ENCODE peak calls at places on chromosomes 11 and 22, in five cellular contexts. P is kidney epithelial cell, K is epithelial cell of esophagus, Y is sigmoid colon, D is lung. A is an unnamed sample.
A peak's percentile ranks its signal among the peaks of the same experiment; 100 is the strongest.

GRCh38 chr11:83272627-83273026 is 13.5 kb downstream of the CCDC90B start:
- DNase-seq in P (peak; percentile 23), K (peak; percentile 34), Y (no peak), D (no peak), A (no peak)

GRCh38 chr11:12128191-12128841 is 17.9 kb downstream of the MICAL2 start:
- DNase-seq in P (no peak), K (no peak), Y (no peak), D (no peak), A (no peak)

GRCh38 chr11:86919557-86920210 is 35.5 kb downstream of the FZD4 start:
- DNase-seq in P (no peak), K (peak; percentile 71), Y (no peak), D (no peak), A (no peak)

GRCh38 chr22:31137721-31138120 is 2.6 kb downstream of the PLA2G3 start:
- DNase-seq in P (no peak), K (no peak), Y (no peak), D (no peak), A (no peak)

GRCh38 chr11:22792497-22792896 is 37.1 kb downstream of the SVIP start:
- DNase-seq in P (peak; percentile 34), K (peak; percentile 71), Y (no peak), D (no peak), A (no peak)

GRCh38 chr11:103601230-103601846 is 435.1 kb upstream of the DDI1 start:
- DNase-seq in P (no peak), K (peak; percentile 68), Y (no peak), D (no peak), A (peak; percentile 41)

GRCh38 chr11:41779401-41779960 is 320.0 kb upstream of the LRRC4C start:
- DNase-seq in P (no peak), K (no peak), Y (no peak), D (no peak), A (no peak)

GRCh38 chr22:37796079-37796478 is 11.7 kb upstream of the GCAT start:
- DNase-seq in P (no peak), K (no peak), Y (no peak), D (no peak), A (no peak)

GRCh38 chr11:70546179-70546940 is 148.0 kb downstream of the CTTN start:
- DNase-seq in P (no peak), K (no peak), Y (no peak), D (no peak), A (no peak)

GRCh38 chr11:46417711-46418110 is 26.1 kb upstream of the CHRM4 start:
- DNase-seq in P (no peak), K (no peak), Y (no peak), D (no peak), A (no peak)

GRCh38 chr22:26724414-26724813 is 67.0 kb downstream of the MIAT start:
- DNase-seq in P (no peak), K (no peak), Y (no peak), D (no peak), A (no peak)

GRCh38 chr11:17036666-17037658 is 22.7 kb upstream of the PLEKHA7 start:
- DNase-seq in P (no peak), K (peak; percentile 10), Y (no peak), D (no peak), A (no peak)

GRCh38 chr22:46001426-46002106 is 24.6 kb upstream of the WNT7B start:
- DNase-seq in P (no peak), K (no peak), Y (peak; percentile 65), D (no peak), A (no peak)

GRCh38 chr11:850777-851762 is 8.4 kb downstream of the TSPAN4 start:
- DNase-seq in P (no peak), K (no peak), Y (no peak), D (no peak), A (no peak)

GRCh38 chr11:847876-848275 is 5.2 kb downstream of the TSPAN4 start:
- DNase-seq in P (no peak), K (no peak), Y (no peak), D (no peak), A (no peak)

GRCh38 chr11:848380-848931 is 5.8 kb downstream of the TSPAN4 start:
- DNase-seq in P (no peak), K (peak; percentile 31), Y (no peak), D (no peak), A (no peak)

GRCh38 chr11:849951-850776 is 7.5 kb downstream of the TSPAN4 start:
- DNase-seq in P (no peak), K (no peak), Y (no peak), D (no peak), A (no peak)

DNA sequence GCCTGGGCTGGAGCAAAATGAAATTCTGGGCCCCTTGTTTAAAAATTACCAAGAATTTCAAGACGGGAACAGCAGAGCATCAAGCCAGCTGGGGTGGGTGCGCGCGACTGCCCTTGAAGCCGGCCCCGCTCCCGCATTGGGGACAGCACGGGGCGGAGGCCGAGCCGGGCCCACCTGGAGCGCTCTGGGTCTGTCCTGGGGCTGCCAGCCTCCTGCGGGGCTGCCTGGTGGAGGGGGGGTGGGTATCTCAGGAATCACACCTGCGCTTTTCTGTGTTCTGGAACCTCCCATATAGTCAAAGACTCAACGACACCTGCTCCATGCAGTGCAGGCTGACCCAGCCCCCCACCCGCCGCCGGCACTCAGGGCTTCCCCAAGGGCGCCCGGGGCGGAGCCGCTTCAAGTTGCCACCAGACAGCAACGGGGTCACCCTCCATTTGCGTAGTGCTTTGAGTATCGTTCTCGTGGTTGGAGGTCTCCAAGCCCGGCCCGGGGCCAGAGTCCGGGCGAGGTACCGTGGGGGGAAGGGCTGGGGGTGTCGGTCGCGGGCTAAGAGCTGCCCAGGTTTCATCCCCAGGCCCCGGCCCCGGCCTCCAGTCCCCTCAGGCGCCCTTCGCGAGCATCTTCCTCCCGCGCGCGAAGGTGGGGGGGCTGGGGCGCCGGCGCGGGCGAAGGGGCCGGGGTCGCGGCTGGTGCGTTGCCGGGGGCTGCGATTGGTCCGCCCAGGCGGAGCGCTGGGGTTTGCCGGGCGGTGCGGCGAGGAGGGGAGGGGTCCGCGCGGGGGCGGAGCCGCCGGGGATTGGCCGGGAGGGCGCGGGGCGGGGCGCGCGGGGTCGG is 6.6 kb downstream of the TSPAN4 start:
- DNase-seq in P (no peak), K (no peak), Y (no peak), D (no peak), A (no peak)
- H3K4me3 ChIP-seq in P (peak overlapping the region; percentile 33), K (peak overlapping the region; percentile 23), Y (peak overlapping the region; percentile 50), D (no peak overlapping the region), A (peak overlapping the region; percentile 48)

DNA sequence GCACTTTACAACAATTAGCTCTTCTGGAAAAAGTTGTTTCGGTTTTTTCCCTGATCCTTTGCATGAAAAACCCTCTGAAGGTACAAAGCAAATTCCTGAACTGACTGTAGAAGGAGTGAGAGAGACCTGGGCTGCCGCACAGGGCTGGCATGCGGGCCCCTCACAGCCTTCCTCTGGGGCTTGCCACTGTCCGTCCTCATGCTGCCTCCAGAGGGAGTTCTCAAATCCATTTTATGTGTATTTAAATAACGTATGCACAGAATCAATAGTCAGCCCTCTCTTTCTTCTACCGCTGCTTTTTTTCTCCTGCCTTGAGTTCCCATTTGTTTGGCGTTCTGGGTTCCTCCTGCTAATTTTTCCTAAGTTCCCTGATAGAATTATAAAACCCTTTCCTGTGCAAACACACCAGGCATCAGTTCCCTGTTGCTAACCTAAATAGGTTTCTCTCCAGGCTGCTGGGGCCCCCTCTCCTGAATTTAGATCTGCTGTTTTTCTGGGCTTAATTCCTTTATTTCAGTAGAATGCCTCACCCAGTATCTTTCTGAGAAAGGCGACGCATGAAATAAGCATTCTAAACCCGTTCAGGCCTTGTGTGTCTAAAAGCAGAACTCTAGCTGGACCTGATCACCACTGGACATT is 52.4 kb downstream of the PHF21B start:
- DNase-seq in P (no peak), K (no peak), Y (no peak), D (no peak), A (no peak)
- TF ChIP-seq CTCF in P (no peak), K (peak; percentile 13), Y (no peak), D (no peak), A (peak; percentile 20)

DNA sequence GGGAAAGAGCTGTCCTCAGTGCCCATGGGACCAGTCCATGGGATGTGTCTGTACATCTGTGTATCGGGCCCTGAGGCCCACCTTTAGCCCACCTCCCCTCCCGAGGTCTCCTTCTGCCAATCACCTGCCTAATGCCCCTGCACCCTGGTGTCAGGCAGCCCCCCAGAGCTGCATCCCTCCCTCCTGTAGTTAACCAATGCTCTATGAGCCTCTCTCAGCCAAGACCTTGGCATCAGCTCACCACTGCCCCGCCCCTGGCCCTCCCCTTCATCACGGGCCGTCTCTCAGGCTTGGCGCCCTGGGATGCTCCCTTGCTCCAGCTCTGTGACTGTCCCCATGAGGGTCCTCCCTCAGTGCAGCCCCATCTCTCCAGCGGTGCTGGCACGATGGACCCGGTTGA is 18.5 kb downstream of the MGAT3 start:
- DNase-seq in P (no peak), K (no peak), Y (no peak), D (no peak), A (no peak)
- H3K4me3 ChIP-seq in P (no peak overlapping the region), K (no peak overlapping the region), Y (no peak overlapping the region), D (no peak overlapping the region), A (no peak overlapping the region)

GRCh38 chr11:118180300-118180703 is 3.9 kb upstream of the SCN2B start:
- DNase-seq in P (no peak), K (peak; percentile 65), Y (peak; percentile 84), D (no peak), A (no peak)
- TF ChIP-seq CTCF in P (no peak), K (peak; percentile 21), Y (no peak), D (no peak), A (no peak)

DNA sequence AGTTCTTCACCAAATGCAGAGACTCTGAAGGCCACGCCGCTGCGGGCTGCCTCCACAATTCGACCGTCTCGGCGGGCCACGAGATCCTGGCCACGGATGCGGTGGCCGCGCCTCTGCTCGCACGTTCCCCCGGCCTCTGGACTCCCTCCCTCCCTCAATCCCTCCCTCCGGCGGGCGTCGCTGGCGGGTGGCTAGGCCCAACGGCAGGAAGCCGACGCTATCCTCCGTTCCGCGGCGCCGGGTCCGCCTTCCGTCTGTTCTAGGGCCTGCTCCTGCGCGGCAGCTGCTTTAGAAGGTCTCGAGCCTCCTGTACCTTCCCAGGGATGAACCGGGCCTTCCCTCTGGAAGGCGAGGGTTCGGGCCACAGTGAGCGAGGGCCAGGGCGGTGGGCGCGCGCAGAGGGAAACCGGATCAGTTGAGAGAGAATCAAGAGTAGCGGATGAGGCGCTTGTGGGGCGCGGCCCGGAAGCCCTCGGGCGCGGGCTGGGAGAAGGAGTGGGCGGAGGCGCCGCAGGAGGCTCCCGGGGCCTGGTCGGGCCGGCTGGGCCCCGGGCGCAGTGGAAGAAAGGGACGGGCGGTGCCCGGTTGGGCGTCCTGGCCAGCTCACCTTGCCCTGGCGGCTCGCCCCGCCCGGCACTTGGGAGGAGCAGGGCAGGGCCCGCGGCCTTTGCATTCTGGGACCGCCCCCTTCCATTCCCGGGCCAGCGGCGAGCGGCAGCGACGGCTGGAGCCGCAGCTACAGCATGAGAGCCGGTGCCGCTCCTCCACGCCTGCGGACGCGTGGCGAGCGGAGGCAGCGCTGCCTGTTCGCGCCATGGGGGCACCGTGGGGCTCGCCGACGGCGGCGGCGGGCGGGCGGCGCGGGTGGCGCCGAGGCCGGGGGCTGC is at the start of gene FUT4:
- DNase-seq in P (peak; percentile 43), K (peak; percentile 71), Y (peak; percentile 93), D (peak; percentile 92), A (no peak)
- H3K4me3 ChIP-seq in P (peak within 1 kb of the TSS; percentile 58), K (peak within 1 kb of the TSS; percentile 14), Y (peak within 1 kb of the TSS; percentile 72), D (peak within 1 kb of the TSS; percentile 69), A (peak within 1 kb of the TSS; percentile 63)

A was measured in AG04449.